ENCODE peak calls at places on chromosomes 12 and 14, in six cellular contexts. Z is T-cell; V is stimulated activated CD8-positive, alpha-beta memory T cell treated with anti-CD3 and anti-CD28 coated beads, Interleukin-12 subunit alpha, Interleukin-12 subunit beta, amount 100 ng/mL, for 4 hours; W is aorta; F is stimulated activated CD4-positive, alpha-beta T cell treated with anti-CD3 and anti-CD28 coated beads, Interleukin-12 subunit alpha, Interleukin-12 subunit beta, amount 100 ng/mL, for 4 hours; R is T-helper 1 cell. I is an unnamed sample.

GRCh38 chr14:60188696-60189095 is 23.5 kb upstream of the DHRS7 start:
- DNase-seq in Z (no peak), V (no peak), W (no peak), F (no peak), R (no peak), I (no peak)

GRCh38 chr12:24595652-24596235 is 353.2 kb downstream of the BCAT1 start:
- DNase-seq in Z (no peak), V (no peak), W (no peak), F (no peak), R (no peak), I (peak)

GRCh38 chr12:42162198-42162597 is 17.5 kb upstream of the GXYLT1 start:
- DNase-seq in Z (no peak), V (no peak), W (no peak), F (no peak), R (no peak), I (peak)

GRCh38 chr14:71933026-71933587 is 878 bp downstream of the RGS6 start:
- DNase-seq in Z (no peak), V (no peak), W (no peak), F (no peak), R (no peak), I (peak)

GRCh38 chr14:71619472-71619871 is 312.8 kb upstream of the RGS6 start:
- DNase-seq in Z (no peak), V (no peak), W (no peak), F (no peak), R (no peak), I (no peak)

GRCh38 chr14:104444159-104445030 is 135.2 kb upstream of the C14orf180 start:
- DNase-seq in Z (no peak), V (no peak), W (peak), F (no peak), R (no peak), I (no peak)

GRCh38 chr12:53098354-53098981 is 1.0 kb downstream of the IGFBP6 start:
- DNase-seq in Z (no peak), V (no peak), W (peak), F (no peak), R (no peak), I (peak)

GRCh38 chr14:68283378-68284123 is 464.0 kb downstream of the RAD51B start:
- DNase-seq in Z (peak), V (peak), W (peak), F (peak), R (peak), I (no peak)

GRCh38 chr14:99755629-99756603 is 37.3 kb upstream of the EML1 start:
- DNase-seq in Z (no peak), V (no peak), W (peak), F (no peak), R (no peak), I (peak)

GRCh38 chr12:104662908-104663307 is 206.2 kb downstream of the CHST11 start:
- DNase-seq in Z (no peak), V (no peak), W (no peak), F (no peak), R (no peak), I (no peak)

GRCh38 chr12:75389061-75389460 is 1.8 kb upstream of the GLIPR1L2 start:
- DNase-seq in Z (no peak), V (no peak), W (no peak), F (no peak), R (no peak), I (peak)

GRCh38 chr12:66984962-66985361 is 284.2 kb upstream of the CAND1 start:
- DNase-seq in Z (no peak), V (no peak), W (no peak), F (no peak), R (no peak), I (no peak)

GRCh38 chr12:66665416-66665815 is 13.5 kb downstream of the GRIP1 start:
- DNase-seq in Z (no peak), V (no peak), W (no peak), F (no peak), R (no peak), I (peak)

GRCh38 chr12:179131-179884 is 34.6 kb downstream of the SLC6A12 start:
- DNase-seq in Z (no peak), V (no peak), W (no peak), F (no peak), R (no peak), I (peak)

GRCh38 chr14:59675394-59675793 is 98.8 kb upstream of the CCDC175 start:
- DNase-seq in Z (no peak), V (no peak), W (no peak), F (no peak), R (no peak), I (no peak)

GRCh38 chr12:53241623-53242412 is 9.8 kb upstream of the RARG start:
- DNase-seq in Z (no peak), V (no peak), W (no peak), F (no peak), R (no peak), I (no peak)

GRCh38 chr12:50614167-50614762 is 109.5 kb downstream of the DIP2B start:
- DNase-seq in Z (no peak), V (no peak), W (no peak), F (no peak), R (no peak), I (peak)

GRCh38 chr14:100039903-100040302 is 25.3 kb upstream of the EVL start:
- DNase-seq in Z (no peak), V (no peak), W (no peak), F (no peak), R (no peak), I (no peak)

GRCh38 chr12:104873374-104873773 is 84.7 kb downstream of the SLC41A2 start:
- DNase-seq in Z (no peak), V (no peak), W (no peak), F (no peak), R (no peak), I (no peak)

GRCh38 chr12:130222519-130223255 is 60.4 kb downstream of the FZD10 start:
- DNase-seq in Z (no peak), V (no peak), W (no peak), F (no peak), R (no peak), I (no peak)

GRCh38 chr14:92453691-92454090 is 59.9 kb upstream of the RIN3 start:
- DNase-seq in Z (no peak), V (no peak), W (no peak), F (no peak), R (no peak), I (no peak)

GRCh38 chr14:97458302-97459137 is 661.3 kb downstream of the VRK1 start:
- DNase-seq in Z (peak), V (peak), W (no peak), F (peak), R (peak), I (no peak)

GRCh38 chr12:115313929-115314328 is 630.0 kb upstream of the TBX3 start:
- DNase-seq in Z (no peak), V (no peak), W (no peak), F (no peak), R (no peak), I (peak)

GRCh38 chr14:46571970-46572369 is 79.6 kb downstream of the RPL10L start:
- DNase-seq in Z (no peak), V (no peak), W (no peak), F (no peak), R (no peak), I (peak)

GRCh38 chr12:114746297-114747074 is 62.5 kb upstream of the TBX3 start:
- DNase-seq in Z (no peak), V (no peak), W (no peak), F (no peak), R (no peak), I (no peak)

GRCh38 chr12:126369487-126370463 is 1304.5 kb downstream of the AACS start:
- DNase-seq in Z (no peak), V (no peak), W (no peak), F (no peak), R (no peak), I (peak)

GRCh38 chr14:69428289-69428998 is 30.0 kb downstream of the SLC39A9 start:
- DNase-seq in Z (no peak), V (no peak), W (no peak), F (no peak), R (no peak), I (no peak)

GRCh38 chr12:74915718-74916117 is 293.9 kb downstream of the KCNC2 start:
- DNase-seq in Z (no peak), V (no peak), W (no peak), F (no peak), R (no peak), I (no peak)

GRCh38 chr12:109595321-109595902 is 21.8 kb downstream of the MVK start:
- DNase-seq in Z (peak), V (no peak), W (no peak), F (no peak), R (no peak), I (no peak)

GRCh38 chr12:89085421-89085820 is 266.9 kb downstream of the DUSP6 start:
- DNase-seq in Z (no peak), V (no peak), W (no peak), F (no peak), R (no peak), I (no peak)

GRCh38 chr12:98754095-98754494 is 109.0 kb downstream of the APAF1 start:
- DNase-seq in Z (no peak), V (no peak), W (no peak), F (no peak), R (no peak), I (peak)

GRCh38 chr14:58118097-58118496 is 33.9 kb downstream of the ARMH4 start:
- DNase-seq in Z (no peak), V (no peak), W (no peak), F (no peak), R (no peak), I (peak)

GRCh38 chr12:119902084-119902509 is 25.0 kb upstream of the CIT start:
- DNase-seq in Z (peak), V (peak), W (no peak), F (peak), R (peak), I (peak)

GRCh38 chr12:95774311-95775045 is 16.1 kb downstream of the NTN4 start:
- DNase-seq in Z (no peak), V (no peak), W (no peak), F (no peak), R (no peak), I (peak)

GRCh38 chr12:109951136-109951535 is 45.0 kb downstream of the GIT2 start:
- DNase-seq in Z (no peak), V (no peak), W (no peak), F (no peak), R (no peak), I (peak)

GRCh38 chr12:124543052-124543590 is 24.3 kb downstream of the NCOR2 start:
- DNase-seq in Z (peak), V (no peak), W (no peak), F (no peak), R (no peak), I (no peak)

GRCh38 chr12:117377758-117378157 is 16.3 kb upstream of the NOS1 start:
- DNase-seq in Z (no peak), V (no peak), W (no peak), F (no peak), R (no peak), I (peak)

GRCh38 chr14:28767851-28768548 is 1.4 kb downstream of the FOXG1 start:
- DNase-seq in Z (no peak), V (no peak), W (peak), F (no peak), R (no peak), I (no peak)